ENCODE peak calls at places on chromosomes 11 and 22, in nine cellular contexts. J is RKO; S is transverse colon; L is C1 segment of cervical spinal cord; G is astrocyte of the spinal cord; R is effector CD4-positive, alpha-beta T cell; B is posterior cingulate gyrus; Y is stimulated activated CD4-positive, alpha-beta T cell treated with anti-CD3 and anti-CD28 coated beads, Interleukin-15, amount 100 ng/mL, for 48 hours; H is GM23248. X is an unnamed sample.
A peak's percentile ranks its signal among the peaks of the same experiment; 100 is the strongest.

GRCh38 chr11:11568651-11569229 is 53.1 kb downstream of the GALNT18 start:
- DNase-seq in J (no peak), S (no peak), L (no peak), G (no peak), R (no peak), B (no peak), Y (no peak), H (no peak), X (no peak)

GRCh38 chr11:79480864-79481263 is 40.0 kb upstream of the TENM4 start:
- DNase-seq in J (no peak), S (no peak), L (no peak), G (no peak), R (no peak), B (no peak), Y (no peak), H (no peak), X (no peak)

GRCh38 chr22:19886605-19887250 is 32.1 kb upstream of the GNB1L start:
- DNase-seq in J (peak; percentile 29), S (no peak), L (no peak), G (peak; percentile 32), R (peak; percentile 41), B (no peak), Y (no peak), H (peak; percentile 93), X (peak; percentile 82)

GRCh38 chr22:23829845-23830372 is 8.9 kb downstream of the DERL3 start:
- DNase-seq in J (no peak), S (no peak), L (no peak), G (peak; percentile 87), R (no peak), B (no peak), Y (no peak), H (peak; percentile 91), X (peak; percentile 88)

GRCh38 chr11:92225563-92226308 is 1.1 kb downstream of the FAT3 start:
- DNase-seq in J (no peak), S (no peak), L (peak; percentile 50), G (peak; percentile 26), R (no peak), B (peak; percentile 59), Y (no peak), H (peak; percentile 34), X (peak; percentile 70)

GRCh38 chr11:47507016-47507631 is 45.8 kb downstream of the CELF1 start:
- DNase-seq in J (no peak), S (no peak), L (no peak), G (no peak), R (no peak), B (no peak), Y (no peak), H (peak; percentile 54), X (peak; percentile 58)

GRCh38 chr11:73648629-73649046 is 2.3 kb downstream of the PLEKHB1 start:
- DNase-seq in J (no peak), S (no peak), L (peak; percentile 75), G (no peak), R (no peak), B (no peak), Y (no peak), H (no peak), X (no peak)

GRCh38 chr11:102111787-102112653 is 1.8 kb downstream of the YAP1 start:
- DNase-seq in J (peak; percentile 98), S (peak; percentile 43), L (no peak), G (peak; percentile 91), R (peak; percentile 4), B (no peak), Y (no peak), H (peak; percentile 92), X (peak; percentile 92)

GRCh38 chr11:69580529-69580928 is 60.4 kb upstream of the CCND1 start:
- DNase-seq in J (no peak), S (no peak), L (no peak), G (no peak), R (no peak), B (no peak), Y (no peak), H (no peak), X (no peak)

GRCh38 chr22:43853328-43853931 is 8.9 kb downstream of the SULT4A1 start:
- DNase-seq in J (no peak), S (no peak), L (no peak), G (no peak), R (no peak), B (no peak), Y (no peak), H (no peak), X (peak; percentile 65)

GRCh38 chr11:34356918-34357645 is 728 bp downstream of the ABTB2 start:
- DNase-seq in J (peak; percentile 73), S (peak; percentile 48), L (peak; percentile 62), G (peak; percentile 66), R (peak; percentile 42), B (peak; percentile 53), Y (peak; percentile 26), H (peak; percentile 80), X (peak; percentile 85)

GRCh38 chr22:28843633-28844032 is 39.7 kb upstream of the ZNRF3 start:
- DNase-seq in J (no peak), S (no peak), L (no peak), G (no peak), R (no peak), B (no peak), Y (no peak), H (no peak), X (no peak)

GRCh38 chr11:3123761-3124733 is 41.1 kb downstream of the OSBPL5 start:
- DNase-seq in J (peak; percentile 92), S (peak; percentile 81), L (peak; percentile 24), G (peak; percentile 95), R (no peak), B (peak; percentile 31), Y (no peak), H (peak; percentile 99), X (peak; percentile 99)

GRCh38 chr11:122486793-122487495 is 168.6 kb upstream of the UBASH3B start:
- DNase-seq in J (peak; percentile 9), S (no peak), L (no peak), G (peak; percentile 5), R (no peak), B (no peak), Y (no peak), H (peak; percentile 25), X (no peak)

GRCh38 chr11:37841016-37841415 is 1243.0 kb upstream of the RAG2 start:
- DNase-seq in J (no peak), S (no peak), L (no peak), G (peak; percentile 22), R (no peak), B (no peak), Y (no peak), H (no peak), X (no peak)

GRCh38 chr11:34915136-34916013 is 804 bp downstream of the APIP start:
- DNase-seq in J (peak; percentile 60), S (no peak), L (no peak), G (peak; percentile 47), R (no peak), B (no peak), Y (no peak), H (peak; percentile 61), X (peak; percentile 65)

GRCh38 chr11:86360775-86361395 is 13.8 kb upstream of the CCDC81 start:
- DNase-seq in J (peak; percentile 62), S (no peak), L (no peak), G (peak; percentile 67), R (no peak), B (no peak), Y (no peak), H (peak; percentile 69), X (peak; percentile 79)

GRCh38 chr11:60872124-60872951 is 5.0 kb downstream of the ZP1 start:
- DNase-seq in J (no peak), S (peak; percentile 35), L (no peak), G (peak; percentile 75), R (no peak), B (no peak), Y (no peak), H (peak; percentile 77), X (peak; percentile 73)

GRCh38 chr22:36323182-36323854 is 64.4 kb downstream of the MYH9 start:
- DNase-seq in J (no peak), S (peak; percentile 55), L (peak; percentile 30), G (peak; percentile 63), R (no peak), B (no peak), Y (no peak), H (peak; percentile 82), X (peak; percentile 83)

GRCh38 chr22:45009881-45010531 is at the start of gene PHF21B:
- DNase-seq in J (no peak), S (no peak), L (peak; percentile 62), G (peak; percentile 11), R (no peak), B (peak; percentile 79), Y (peak; percentile 8), H (peak; percentile 38), X (peak; percentile 91)